ENCODE peak calls at places on chromosomes 2 and 18, in four cellular contexts. P is OCI-M1, W is nephron progenitor cell, X is fibroblast of the aortic adventitia. K is an unnamed sample.

GRCh38 chr2:7703523-7704144 is 786.4 kb downstream of the RNF144A start:
- DNase-seq in X (no peak), W (no peak), P (no peak), K (no peak)

GRCh38 chr2:44616616-44617266 is 255.0 kb downstream of the CAMKMT start:
- DNase-seq in P (peak), X (no peak), W (no peak), K (no peak)

GRCh38 chr2:191740776-191741175 is 62.8 kb downstream of the NABP1 start:
- DNase-seq in W (no peak), X (peak), P (no peak), K (no peak)

GRCh38 chr18:21703241-21703820 is 1.2 kb downstream of the ABHD3 start:
- DNase-seq in X (no peak), P (no peak), W (no peak), K (no peak)

GRCh38 chr2:165373322-165374025 is 96.0 kb upstream of the CSRNP3 start:
- DNase-seq in X (no peak), P (no peak), W (no peak), K (no peak)

GRCh38 chr18:67072789-67073188 is 443.7 kb downstream of the DSEL start:
- DNase-seq in W (no peak), X (no peak), P (peak), K (no peak)

GRCh38 chr18:76708727-76709353 is 113.5 kb upstream of the ZNF236 start:
- DNase-seq in P (no peak), X (no peak), W (no peak), K (no peak)

GRCh38 chr18:54235871-54236270 is 11.4 kb upstream of the MBD2 start:
- DNase-seq in P (no peak), X (peak), W (no peak), K (no peak)

GRCh38 chr2:176424756-176425155 is 155.5 kb downstream of the MTX2 start:
- DNase-seq in W (no peak), X (no peak), P (no peak), K (peak)

GRCh38 chr2:86065512-86065911 is 40.2 kb downstream of the POLR1A start:
- DNase-seq in W (no peak), P (no peak), X (peak), K (no peak)

GRCh38 chr2:43773876-43774613 is at the start of gene DYNC2LI1:
- DNase-seq in P (peak), X (peak), W (peak), K (peak)

GRCh38 chr2:234446404-234447076 is 50.3 kb downstream of the ARL4C start:
- DNase-seq in W (no peak), P (peak), X (no peak), K (peak)

GRCh38 chr18:8623549-8624106 is 14.4 kb downstream of the RAB12 start:
- DNase-seq in X (no peak), P (peak), W (no peak), K (no peak)

GRCh38 chr18:50870138-50870845 is 8.6 kb upstream of the ME2 start:
- DNase-seq in P (no peak), W (no peak), X (peak), K (no peak)

GRCh38 chr2:95232232-95232631 is 24.9 kb downstream of the ZNF892 start:
- DNase-seq in W (no peak), X (no peak), P (no peak), K (no peak)

GRCh38 chr2:166331468-166331867 is 44.3 kb downstream of the SCN9A start:
- DNase-seq in W (no peak), P (no peak), X (no peak), K (no peak)

GRCh38 chr2:233270366-233270765 is 18.9 kb downstream of the ATG16L1 start:
- DNase-seq in P (no peak), X (no peak), W (no peak), K (no peak)

GRCh38 chr2:240142859-240143258 is 2.4 kb upstream of the OTOS start:
- DNase-seq in W (no peak), X (no peak), P (no peak), K (no peak)

GRCh38 chr2:74867841-74868658 is 34.1 kb downstream of the HK2 start:
- DNase-seq in P (no peak), X (peak), W (no peak), K (peak)

GRCh38 chr2:121888189-121888557 is 132.7 kb downstream of the TSN start:
- DNase-seq in P (peak), W (peak), X (no peak), K (no peak)

K was measured in left kidney.